ENCODE peak calls at places on chromosomes 6 and 20, in five cellular contexts. One of them, this sample, is unnamed.

GRCh38 chr6:7629321-7629720 is 39.3 kb downstream of the SNRNP48 start:
- DNase-seq in dorsolateral prefrontal cortex: no peak
- DNase-seq in RPMI8226: no peak
- DNase-seq in AG04450: no peak
- DNase-seq in retina: no peak
- DNase-seq in this sample: no peak

GRCh38 chr20:51767018-51767866 is 948 bp downstream of the ATP9A start:
- DNase-seq in dorsolateral prefrontal cortex: peak; percentile 95
- DNase-seq in RPMI8226: peak; percentile 71
- DNase-seq in AG04450: no peak
- DNase-seq in retina: peak; percentile 83
- DNase-seq in this sample: no peak

GRCh38 chr6:47059216-47059885 is 17.2 kb upstream of the ADGRF1 start:
- DNase-seq in dorsolateral prefrontal cortex: no peak
- DNase-seq in RPMI8226: no peak
- DNase-seq in AG04450: no peak
- DNase-seq in retina: no peak
- DNase-seq in this sample: no peak

GRCh38 chr6:53813801-53814200 is 19.0 kb downstream of the LRRC1 start:
- DNase-seq in dorsolateral prefrontal cortex: no peak
- DNase-seq in RPMI8226: peak; percentile 61
- DNase-seq in AG04450: no peak
- DNase-seq in retina: no peak
- DNase-seq in this sample: no peak

GRCh38 chr6:16059496-16059895 is 69.4 kb upstream of the MYLIP start:
- DNase-seq in dorsolateral prefrontal cortex: no peak
- DNase-seq in RPMI8226: peak; percentile 33
- DNase-seq in AG04450: no peak
- DNase-seq in retina: no peak
- DNase-seq in this sample: no peak

GRCh38 chr6:89073014-89073620 is 7.4 kb upstream of the PNRC1 start:
- DNase-seq in dorsolateral prefrontal cortex: no peak
- DNase-seq in RPMI8226: no peak
- DNase-seq in AG04450: no peak
- DNase-seq in retina: no peak
- DNase-seq in this sample: no peak

GRCh38 chr20:47929368-47930115 is 144.3 kb upstream of the SULF2 start:
- DNase-seq in dorsolateral prefrontal cortex: no peak
- DNase-seq in RPMI8226: no peak
- DNase-seq in AG04450: no peak
- DNase-seq in retina: no peak
- DNase-seq in this sample: no peak

GRCh38 chr6:142907017-142907470 is 37.9 kb downstream of the HIVEP2 start:
- DNase-seq in dorsolateral prefrontal cortex: no peak
- DNase-seq in RPMI8226: no peak
- DNase-seq in AG04450: no peak
- DNase-seq in retina: no peak
- DNase-seq in this sample: no peak

GRCh38 chr6:80425089-80425823 is 318.8 kb downstream of the BCKDHB start:
- DNase-seq in dorsolateral prefrontal cortex: no peak
- DNase-seq in RPMI8226: no peak
- DNase-seq in AG04450: peak; percentile 95
- DNase-seq in retina: no peak
- DNase-seq in this sample: no peak

GRCh38 chr6:84623956-84624680 is 140.3 kb downstream of the TBX18 start:
- DNase-seq in dorsolateral prefrontal cortex: no peak
- DNase-seq in RPMI8226: no peak
- DNase-seq in AG04450: no peak
- DNase-seq in retina: no peak
- DNase-seq in this sample: no peak

GRCh38 chr20:34573541-34573940 is 15.0 kb downstream of the MAP1LC3A start:
- DNase-seq in dorsolateral prefrontal cortex: no peak
- DNase-seq in RPMI8226: no peak
- DNase-seq in AG04450: no peak
- DNase-seq in retina: no peak
- DNase-seq in this sample: no peak

GRCh38 chr6:138999949-139000725 is 12.1 kb upstream of the REPS1 start:
- DNase-seq in dorsolateral prefrontal cortex: no peak
- DNase-seq in RPMI8226: no peak
- DNase-seq in AG04450: no peak
- DNase-seq in retina: no peak
- DNase-seq in this sample: no peak